ENCODE peak calls at places on chromosomes 1 and 21, in eight cellular contexts. X is activated effector memory CD4-positive, alpha-beta T cell treated with anti-CD3 and anti-CD28 coated beads, Interleukin-2, amount 50 U/mL, for 16 hours; M is RPMI7951; C is amygdala; Z is activated CD4-positive, alpha-beta T cell treated with anti-CD3 and anti-CD28 coated beads, Interleukin-2, amount 10 ng/mL, durations not matched to agents 7 days and 5 days; A is D341Med; Y is kidney tubule cell; R is small intestine. P is an unnamed sample.

GRCh38 chr1:212313616-212314015 is 28.4 kb downstream of the PPP2R5A start:
- DNase-seq in M (peak), C (no peak), A (no peak), R (no peak), X (no peak), Y (no peak), Z (no peak), P (no peak)

GRCh38 chr21:34844033-34844923 is 175.5 kb downstream of the CLIC6 start:
- DNase-seq in Z (no peak), C (no peak), Y (peak), A (no peak), M (peak), X (peak), R (no peak), P (no peak)

GRCh38 chr1:201476670-201477344 is 7.8 kb upstream of the PHLDA3 start:
- DNase-seq in R (no peak), C (no peak), M (peak), A (no peak), X (no peak), Y (peak), Z (no peak), P (no peak)

GRCh38 chr21:26887241-26887640 is 42.0 kb upstream of the ADAMTS1 start:
- DNase-seq in A (no peak), Z (no peak), X (no peak), M (no peak), R (no peak), C (no peak), Y (no peak), P (no peak)

GRCh38 chr1:16013220-16013907 is 4.5 kb downstream of the HSPB7 start:
- DNase-seq in Y (peak), A (no peak), C (no peak), Z (no peak), M (peak), R (peak), X (peak), P (no peak)

GRCh38 chr1:3553166-3553939 is 58.0 kb downstream of the MEGF6 start:
- DNase-seq in Y (no peak), A (no peak), X (no peak), Z (no peak), R (no peak), M (peak), C (no peak), P (no peak)

GRCh38 chr1:43507296-43508295 is 23.1 kb upstream of the PTPRF start:
- DNase-seq in X (no peak), R (no peak), Y (no peak), Z (no peak), A (no peak), C (no peak), M (no peak), P (no peak)

GRCh38 chr1:156664046-156664948 is 12.9 kb downstream of the NES start:
- DNase-seq in M (peak), X (no peak), R (no peak), A (no peak), Y (peak), C (peak), Z (no peak), P (no peak)

GRCh38 chr1:30652151-30652915 is 71.1 kb downstream of the MATN1 start:
- DNase-seq in R (no peak), C (no peak), Y (peak), X (no peak), A (no peak), Z (no peak), M (no peak), P (no peak)

GRCh38 chr1:211609120-211610024 is 30.4 kb upstream of the SLC30A1 start:
- DNase-seq in Z (no peak), C (no peak), X (no peak), Y (no peak), A (no peak), R (peak), M (no peak), P (no peak)

GRCh38 chr1:216665891-216666290 is 57.3 kb downstream of the ESRRG start:
- DNase-seq in C (no peak), X (no peak), R (no peak), Y (no peak), Z (no peak), M (no peak), A (no peak), P (no peak)

GRCh38 chr1:193916452-193916851 is 730.0 kb upstream of the B3GALT2 start:
- DNase-seq in M (no peak), C (no peak), R (no peak), Z (no peak), A (no peak), Y (no peak), X (no peak), P (no peak)

GRCh38 chr1:183318433-183318832 is 99.7 kb downstream of the NMNAT2 start:
- DNase-seq in R (peak), A (no peak), X (no peak), Y (peak), M (peak), Z (no peak), C (no peak), P (no peak)

GRCh38 chr1:210373878-210374599 is 45.3 kb downstream of the HHAT start:
- DNase-seq in M (peak), Y (peak), Z (peak), C (no peak), A (peak), X (peak), R (peak), P (peak)

GRCh38 chr1:182235952-182236650 is 155.5 kb downstream of the GLUL start:
- DNase-seq in X (no peak), Z (no peak), Y (peak), M (peak), C (peak), A (no peak), R (peak), P (peak)

GRCh38 chr1:94050263-94050662 is 70.7 kb downstream of the ABCA4 start:
- DNase-seq in Y (peak), M (no peak), R (no peak), A (no peak), Z (no peak), C (no peak), X (no peak), P (no peak)

GRCh38 chr21:42855143-42855936 is 24.0 kb downstream of the WDR4 start:
- DNase-seq in Y (no peak), X (no peak), R (no peak), M (no peak), C (no peak), A (no peak), Z (no peak), P (no peak)

GRCh38 chr1:7177438-7178126 is 392.3 kb downstream of the CAMTA1 start:
- DNase-seq in X (no peak), C (no peak), Y (no peak), A (no peak), Z (no peak), R (no peak), M (no peak), P (no peak)

GRCh38 chr1:241838831-241839365 is 9.1 kb upstream of the EXO1 start:
- DNase-seq in R (no peak), A (no peak), Y (no peak), Z (no peak), X (no peak), C (no peak), M (no peak), P (no peak)

GRCh38 chr1:221567859-221568507 is 173.9 kb downstream of the DUSP10 start:
- DNase-seq in A (no peak), R (no peak), Z (no peak), Y (no peak), M (no peak), X (no peak), C (no peak), P (no peak)

GRCh38 chr21:36035381-36035791 is 24.9 kb downstream of the SETD4 start:
- DNase-seq in X (no peak), Z (no peak), C (no peak), A (peak), Y (peak), R (peak), M (no peak), P (no peak)

GRCh38 chr1:92709738-92710137 is 75.2 kb downstream of the EVI5 start:
- DNase-seq in Z (no peak), X (no peak), R (no peak), A (no peak), M (peak), Y (peak), C (no peak), P (no peak)

GRCh38 chr1:156020293-156021086 is at the start of gene SSR2:
- DNase-seq in X (peak), Y (peak), M (peak), C (peak), Z (peak), A (peak), R (peak), P (peak)

GRCh38 chr1:6300342-6301141 is 39.6 kb upstream of the GPR153 start:
- DNase-seq in Y (no peak), R (peak), X (no peak), A (no peak), Z (no peak), M (peak), C (no peak), P (no peak)

GRCh38 chr1:186152227-186152944 is 222.7 kb downstream of the TPR start:
- DNase-seq in X (no peak), Z (no peak), A (no peak), C (no peak), R (no peak), Y (peak), M (peak), P (no peak)

GRCh38 chr1:202034683-202035462 is 24.5 kb downstream of the ELF3 start:
- DNase-seq in R (peak), M (peak), Y (peak), X (no peak), A (peak), C (no peak), Z (no peak), P (no peak)

GRCh38 chr1:43525995-43526394 is 4.7 kb upstream of the PTPRF start:
- DNase-seq in Z (no peak), Y (peak), R (no peak), M (peak), A (no peak), X (no peak), C (no peak), P (no peak)

GRCh38 chr1:65075123-65075976 is 72.7 kb upstream of the AK4 start:
- DNase-seq in C (no peak), Z (peak), X (peak), A (peak), M (peak), R (peak), Y (peak), P (peak)

GRCh38 chr1:31218705-31219104 is 21.0 kb downstream of the NKAIN1 start:
- DNase-seq in X (no peak), A (no peak), Y (no peak), C (peak), Z (no peak), R (no peak), M (no peak), P (peak)

GRCh38 chr1:54581621-54582035 is 33.6 kb downstream of the ACOT11 start:
- DNase-seq in C (peak), R (peak), M (peak), Y (peak), Z (no peak), A (peak), X (no peak), P (peak)

GRCh38 chr1:208273386-208274021 is 29.3 kb upstream of the PLXNA2 start:
- DNase-seq in Z (no peak), X (no peak), C (no peak), M (no peak), A (no peak), Y (no peak), R (no peak), P (no peak)

GRCh38 chr21:18549214-18549905 is 145.8 kb upstream of the TMPRSS15 start:
- DNase-seq in Y (no peak), C (no peak), R (no peak), M (peak), A (no peak), Z (no peak), X (no peak), P (no peak)

GRCh38 chr21:37266515-37267221 is 466 bp downstream of the VPS26C start:
- DNase-seq in C (peak), Y (no peak), Z (no peak), R (no peak), M (peak), X (no peak), A (peak), P (no peak)

GRCh38 chr1:46582972-46583371 is 21.1 kb downstream of the MKNK1 start:
- DNase-seq in X (no peak), Z (no peak), M (no peak), C (no peak), Y (no peak), R (no peak), A (no peak), P (no peak)